ENCODE peak calls at places on chromosome 7, in nine cellular contexts. K is CD8-positive, alpha-beta T cell; G is HCT116; F is fibroblast of lung; E is breast epithelium; B is colonic mucosa; C is left ventricle myocardium inferior; R is pancreas; A is tibial artery. J is an unnamed sample.

GRCh38 chr7:31443457-31443856 is 70.4 kb upstream of the ITPRID1 start:
- DNase-seq in K (no peak), G (peak; percentile 32), F (peak; percentile 42), E (no peak), B (no peak), C (no peak), R (no peak), A (no peak), J (peak; percentile 64)

GRCh38 chr7:40753455-40753854 is 618.6 kb downstream of the SUGCT start:
- DNase-seq in K (no peak), G (no peak), F (no peak), E (no peak), B (no peak), C (no peak), R (no peak), A (no peak), J (no peak)

GRCh38 chr7:149707448-149707886 is 65.9 kb downstream of the ZNF467 start:
- DNase-seq in K (no peak), G (no peak), F (no peak), E (no peak), B (no peak), C (no peak), R (no peak), A (no peak), J (no peak)

GRCh38 chr7:151755131-151755787 is 121.7 kb downstream of the PRKAG2 start:
- DNase-seq in K (no peak), G (no peak), F (no peak), E (no peak), B (peak; percentile 49), C (peak; percentile 43), R (no peak), A (no peak), J (no peak)

GRCh38 chr7:120933475-120933874 is 17.1 kb upstream of the ING3 start:
- DNase-seq in K (no peak), G (no peak), F (no peak), E (no peak), B (no peak), C (no peak), R (no peak), A (no peak), J (peak; percentile 16)

GRCh38 chr7:46658281-46658680 is 737.2 kb upstream of the IGFBP3 start:
- DNase-seq in K (no peak), G (no peak), F (peak; percentile 55), E (no peak), B (no peak), C (no peak), R (no peak), A (no peak), J (no peak)

GRCh38 chr7:136308230-136308629 is 331.1 kb upstream of the MTPN start:
- DNase-seq in K (no peak), G (no peak), F (no peak), E (no peak), B (no peak), C (no peak), R (no peak), A (no peak), J (no peak)

GRCh38 chr7:71517940-71518339 is 386.0 kb downstream of the GALNT17 start:
- DNase-seq in K (no peak), G (no peak), F (no peak), E (no peak), B (no peak), C (no peak), R (no peak), A (no peak), J (no peak)

GRCh38 chr7:132485600-132486594 is 90.4 kb downstream of the PLXNA4 start:
- DNase-seq in K (peak; percentile 44), G (no peak), F (peak; percentile 38), E (no peak), B (no peak), C (peak; percentile 40), R (peak; percentile 12), A (peak; percentile 68), J (peak; percentile 8)

GRCh38 chr7:132488634-132489302 is 87.5 kb downstream of the PLXNA4 start:
- DNase-seq in K (no peak), G (no peak), F (peak; percentile 33), E (no peak), B (no peak), C (no peak), R (no peak), A (no peak), J (no peak)

GRCh38 chr7:132480534-132480933 is 95.7 kb downstream of the PLXNA4 start:
- DNase-seq in K (no peak), G (no peak), F (no peak), E (no peak), B (no peak), C (peak; percentile 74), R (no peak), A (peak; percentile 40), J (no peak)

GRCh38 chr7:132485136-132485535 is 91.1 kb downstream of the PLXNA4 start:
- DNase-seq in K (no peak), G (no peak), F (no peak), E (no peak), B (no peak), C (no peak), R (no peak), A (no peak), J (no peak)

GRCh38 chr7:132482866-132483265 is 93.4 kb downstream of the PLXNA4 start:
- DNase-seq in K (no peak), G (no peak), F (no peak), E (no peak), B (no peak), C (no peak), R (no peak), A (no peak), J (no peak)
- H3K27me3 ChIP-seq in K (no peaks in the 10 kb centered on the region), G (peaks cover 63% of the 10 kb centered on the region), F (no peaks in the 10 kb centered on the region), E (no peaks in the 10 kb centered on the region), B (no peaks in the 10 kb centered on the region), C (no peaks in the 10 kb centered on the region), R (no peaks in the 10 kb centered on the region), A (no peaks in the 10 kb centered on the region), J (no peaks in the 10 kb centered on the region)

GRCh38 chr7:103127006-103127405 is 21.9 kb downstream of the NAPEPLD start:
- DNase-seq in K (no peak), G (no peak), F (no peak), E (no peak), B (no peak), C (no peak), R (no peak), A (no peak), J (no peak)

GRCh38 chr7:103134866-103135554 is 13.9 kb downstream of the NAPEPLD start:
- DNase-seq in K (no peak), G (no peak), F (no peak), E (no peak), B (no peak), C (no peak), R (no peak), A (no peak), J (no peak)

GRCh38 chr7:103131225-103131624 is 17.7 kb downstream of the NAPEPLD start:
- DNase-seq in K (no peak), G (no peak), F (no peak), E (no peak), B (no peak), C (no peak), R (no peak), A (no peak), J (no peak)

GRCh38 chr7:103132995-103133688 is 15.8 kb downstream of the NAPEPLD start:
- DNase-seq in K (no peak), G (no peak), F (no peak), E (no peak), B (no peak), C (no peak), R (no peak), A (no peak), J (no peak)

DNA sequence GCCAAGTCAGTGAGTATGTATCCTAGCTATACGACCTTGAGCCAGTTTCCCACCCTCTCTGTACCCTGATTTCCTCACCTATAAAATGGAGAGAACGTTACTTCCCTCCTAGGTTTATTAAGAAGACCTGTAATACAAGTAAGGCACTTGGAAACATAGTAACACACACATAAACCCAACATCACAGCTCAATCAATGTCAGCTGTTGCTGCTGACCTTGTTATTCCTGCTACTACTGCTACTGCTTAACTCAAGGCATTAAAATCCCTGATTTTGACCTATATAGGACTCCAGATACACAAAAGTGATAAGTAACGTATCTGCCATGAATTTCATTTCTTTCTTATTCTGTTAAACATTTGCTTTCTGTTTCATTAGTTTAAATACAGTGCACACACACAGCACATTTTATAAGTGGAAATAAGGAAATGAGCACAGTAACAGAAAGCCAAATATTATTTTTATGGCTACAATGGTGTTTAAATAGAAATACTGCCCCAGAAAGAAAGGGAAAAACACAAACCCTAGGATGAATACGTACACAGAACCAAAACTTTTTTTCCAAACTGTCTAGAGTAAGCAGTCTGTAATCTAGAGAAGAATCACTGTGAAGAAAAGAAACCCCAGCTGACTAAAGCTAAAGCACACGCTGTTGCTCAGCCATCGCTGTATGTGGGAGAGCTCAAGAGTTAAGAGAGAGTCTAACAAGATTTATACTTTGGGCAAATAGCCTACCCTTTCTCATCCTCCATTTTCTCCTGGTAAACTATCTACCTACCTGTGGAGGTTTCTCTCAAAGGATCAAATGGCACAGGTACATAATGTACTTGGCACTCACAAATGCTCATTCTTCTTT is 19.0 kb downstream of the NAPEPLD start:
- DNase-seq in K (no peak), G (no peak), F (no peak), E (no peak), B (no peak), C (no peak), R (no peak), A (no peak), J (no peak)
- H3K4me3 ChIP-seq in K (no peak overlapping the region), G (no peak overlapping the region), F (no peak overlapping the region), E (no peak overlapping the region), B (peak overlapping the region; percentile 4), C (no peak overlapping the region), R (no peak overlapping the region), A (no peak overlapping the region), J (no peak overlapping the region)

DNA sequence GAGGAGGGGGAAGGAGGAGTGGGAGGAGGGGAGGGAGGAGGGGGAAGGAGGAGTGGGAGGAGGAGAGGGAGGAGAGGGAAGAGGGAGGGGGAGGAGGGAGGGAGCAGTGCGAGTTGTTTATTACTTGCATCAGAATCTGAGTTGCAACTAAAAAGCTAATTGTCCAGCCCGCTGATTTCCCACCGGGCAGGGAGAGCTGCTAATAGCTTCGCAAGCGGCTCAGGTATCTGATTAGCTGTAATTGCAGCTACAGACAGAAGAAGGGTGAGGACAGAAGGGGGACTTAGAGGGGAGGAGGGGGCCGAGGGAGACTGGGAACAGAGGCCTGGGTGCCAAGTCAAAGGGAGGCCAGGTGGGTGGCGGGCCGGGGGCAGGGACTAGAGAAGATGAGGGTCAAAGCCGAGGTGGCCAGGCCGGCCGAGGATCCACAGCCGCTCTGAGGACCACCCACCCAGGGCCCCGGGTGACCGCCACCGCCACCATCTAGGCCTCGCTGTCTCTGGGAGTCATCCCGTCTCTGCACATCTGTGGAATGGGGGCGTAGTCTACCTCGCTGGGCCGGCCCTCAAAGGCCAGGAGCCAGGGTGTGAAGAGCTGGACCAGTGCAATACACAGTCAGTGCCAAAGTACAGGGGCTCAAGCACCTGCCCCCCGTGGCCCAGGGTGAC is 54.3 kb downstream of the MICALL2 start:
- DNase-seq in K (no peak), G (no peak), F (no peak), E (no peak), B (no peak), C (no peak), R (no peak), A (no peak), J (no peak)
- H3K27me3 ChIP-seq in K (peaks cover 20% of the 10 kb centered on the region), G (no peaks in the 10 kb centered on the region), F (peaks cover 26% of the 10 kb centered on the region), E (peaks cover 5% of the 10 kb centered on the region), B (peaks cover 28% of the 10 kb centered on the region), C (peaks cover 100% of the 10 kb centered on the region), R (peaks cover 28% of the 10 kb centered on the region), A (peaks cover 98% of the 10 kb centered on the region), J (peaks cover 28% of the 10 kb centered on the region)

GRCh38 chr7:44985033-44985695 is 6.3 kb upstream of the MYO1G start:
- DNase-seq in K (no peak), G (no peak), F (no peak), E (no peak), B (no peak), C (no peak), R (no peak), A (no peak), J (no peak)

GRCh38 chr7:44984478-44984758 is 5.6 kb upstream of the MYO1G start:
- DNase-seq in K (no peak), G (no peak), F (no peak), E (no peak), B (no peak), C (no peak), R (no peak), A (no peak), J (no peak)

GRCh38 chr7:44986218-44987053 is 7.6 kb upstream of the MYO1G start:
- DNase-seq in K (peak; percentile 95), G (peak; percentile 87), F (peak; percentile 94), E (peak; percentile 93), B (peak; percentile 95), C (peak; percentile 95), R (peak; percentile 92), A (peak; percentile 88), J (peak; percentile 94)

GRCh38 chr7:44983742-44984477 is 5.1 kb upstream of the MYO1G start:
- DNase-seq in K (no peak), G (no peak), F (no peak), E (no peak), B (no peak), C (no peak), R (no peak), A (no peak), J (no peak)

DNA sequence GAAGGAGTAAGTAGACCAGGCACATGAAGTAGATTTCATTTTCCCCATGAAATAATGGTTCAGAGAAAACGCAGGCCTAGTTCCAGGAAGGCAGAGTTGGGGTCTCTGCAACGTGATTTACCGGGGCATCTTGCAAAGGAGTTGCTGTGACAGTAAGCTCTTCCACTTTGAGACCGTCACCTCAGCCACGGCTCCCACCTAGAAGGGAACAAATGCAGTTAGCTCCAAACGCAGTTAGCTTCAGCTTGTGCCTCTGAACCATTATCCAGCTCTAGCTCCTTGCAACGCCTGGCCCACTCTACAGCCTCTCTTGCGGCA is 7.0 kb upstream of the MYO1G start:
- DNase-seq in K (no peak), G (no peak), F (no peak), E (no peak), B (no peak), C (no peak), R (no peak), A (no peak), J (no peak)
- H3K4me3 ChIP-seq in K (peak overlapping the region; percentile 84), G (peak overlapping the region; percentile 88), F (peak overlapping the region; percentile 63), E (peak overlapping the region; percentile 59), B (peak overlapping the region; percentile 54), C (peak overlapping the region; percentile 73), R (peak overlapping the region; percentile 71), A (peak overlapping the region; percentile 56), J (peak overlapping the region; percentile 55)